ENCODE peak calls at places on chromosomes 11 and 22, in eight cellular contexts. C is GM23338, G is A549, S is GM12878, A is SK-N-SH, W is HCT116, H is K562, V is Panc1. U is an unnamed sample.

GRCh38 chr11:111445586-111445985 is 66.5 kb upstream of the POU2AF1 start:
- DNase-seq in C (no peak), G (no peak), S (no peak), A (no peak), W (no peak), H (no peak), V (no peak), U (no peak)

GRCh38 chr22:21761086-21761485 is 25.5 kb upstream of the YPEL1 start:
- DNase-seq in C (no peak), G (no peak), S (no peak), A (no peak), W (no peak), H (no peak), V (no peak), U (no peak)

GRCh38 chr11:117919326-117920275 is 9.6 kb downstream of the TMPRSS13 start:
- DNase-seq in C (no peak), G (no peak), S (no peak), A (no peak), W (no peak), H (no peak), V (no peak), U (no peak)

GRCh38 chr11:10263929-10264328 is 30.1 kb downstream of the SBF2 start:
- DNase-seq in C (no peak), G (no peak), S (no peak), A (no peak), W (no peak), H (no peak), V (no peak), U (no peak)

GRCh38 chr11:86735462-86736302 is 63.3 kb upstream of the ME3 start:
- DNase-seq in C (no peak), G (peak; percentile 66), S (no peak), A (no peak), W (no peak), H (no peak), V (peak; percentile 90), U (no peak)

GRCh38 chr11:78796956-78797355 is 222.3 kb upstream of the NARS2 start:
- DNase-seq in C (no peak), G (no peak), S (no peak), A (no peak), W (no peak), H (no peak), V (peak; percentile 52), U (no peak)

GRCh38 chr22:49623176-49623575 is 204.5 kb downstream of the BRD1 start:
- DNase-seq in C (no peak), G (no peak), S (no peak), A (no peak), W (no peak), H (no peak), V (no peak), U (no peak)

GRCh38 chr11:27282141-27282590 is 80.8 kb downstream of the CCDC34 start:
- DNase-seq in C (no peak), G (no peak), S (no peak), A (no peak), W (no peak), H (no peak), V (no peak), U (no peak)

GRCh38 chr11:82942376-82942775 is 40.8 kb downstream of the DDIAS start:
- DNase-seq in C (no peak), G (no peak), S (no peak), A (no peak), W (no peak), H (no peak), V (no peak), U (no peak)

GRCh38 chr11:7666292-7666866 is 6.9 kb downstream of the CYB5R2 start:
- DNase-seq in C (no peak), G (no peak), S (no peak), A (no peak), W (no peak), H (no peak), V (no peak), U (no peak)

GRCh38 chr22:30770716-30771115 is 76.0 kb downstream of the OSBP2 start:
- DNase-seq in C (no peak), G (no peak), S (no peak), A (no peak), W (no peak), H (no peak), V (no peak), U (no peak)

GRCh38 chr22:30763815-30764686 is 69.4 kb downstream of the OSBP2 start:
- DNase-seq in C (peak; percentile 92), G (peak; percentile 59), S (no peak), A (peak; percentile 72), W (peak; percentile 59), H (peak; percentile 57), V (no peak), U (peak; percentile 49)

GRCh38 chr22:30767656-30768055 is 73.0 kb downstream of the OSBP2 start:
- DNase-seq in C (no peak), G (no peak), S (no peak), A (no peak), W (no peak), H (no peak), V (no peak), U (no peak)
- H3K4me3 ChIP-seq in C (no peak overlapping the region), G (no peak overlapping the region), S (no peak overlapping the region), A (no peak overlapping the region), W (no peak overlapping the region), H (no peak overlapping the region), V (no peak overlapping the region), U (no peak overlapping the region)

DNA sequence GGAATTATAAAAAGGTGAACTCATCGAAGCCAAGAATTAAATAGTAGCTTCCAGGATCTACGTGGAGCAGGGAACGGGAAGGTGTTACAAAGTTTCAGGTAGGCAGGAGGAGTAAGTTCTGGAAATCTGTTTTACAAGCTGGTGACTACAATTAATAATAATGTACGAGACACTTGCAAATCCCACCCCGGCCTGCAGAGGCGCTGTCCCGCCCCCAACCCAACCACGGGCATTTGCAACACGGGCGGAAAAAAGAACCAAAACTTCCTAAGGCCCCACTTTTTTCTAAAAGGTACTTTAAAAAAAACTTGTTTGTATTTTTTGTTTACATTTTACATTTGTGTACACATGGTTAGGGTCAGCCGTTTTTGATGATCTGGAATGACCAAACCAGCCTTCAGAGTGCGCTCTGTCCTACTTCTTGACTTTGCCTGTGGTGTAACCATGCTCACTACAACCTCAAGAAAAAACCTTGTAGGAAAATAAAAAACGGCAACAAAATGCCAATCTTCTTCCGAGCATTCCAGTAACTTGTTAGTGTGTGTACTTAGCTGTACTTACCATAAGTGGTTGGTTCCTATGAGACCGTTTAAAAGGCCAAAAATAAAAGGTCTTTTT is 449.6 kb upstream of the B3GAT1 start:
- DNase-seq in C (peak; percentile 44), G (no peak), S (no peak), A (no peak), W (no peak), H (peak; percentile 68), V (no peak), U (no peak)
- TF ChIP-seq CTCF in C (peak; percentile 63), G (no peak), S (peak; percentile 7), A (no peak), W (peak; percentile 63), H (peak; percentile 46), V (peak; percentile 77), U (peak; percentile 7)

DNA sequence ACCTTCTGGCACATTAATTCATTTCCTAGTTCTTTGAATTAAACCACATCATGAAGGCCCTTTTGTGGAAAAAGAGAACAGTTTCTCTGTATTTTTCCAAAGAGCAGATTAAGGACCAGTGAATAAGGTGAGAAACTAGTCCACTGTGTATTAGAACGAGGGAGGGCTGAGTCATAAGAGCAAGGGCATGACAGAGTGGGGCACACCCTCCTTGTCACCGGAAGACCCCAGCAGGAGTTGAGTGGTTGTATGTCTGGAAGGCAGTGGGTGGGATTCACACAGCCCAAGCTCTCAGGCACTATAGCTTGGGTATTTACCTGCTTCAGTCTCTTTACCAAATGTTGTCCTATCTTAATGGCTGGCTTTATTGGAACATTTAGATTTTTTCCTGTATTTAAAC is 86.8 kb downstream of the BMAL1 start:
- DNase-seq in C (no peak), G (no peak), S (no peak), A (no peak), W (no peak), H (no peak), V (no peak), U (no peak)
- TF ChIP-seq REST in C (no peak), G (no peak), S (no peak), A (no peak), W (no peak), H (no peak), V (no peak), U (no peak)

GRCh38 chr22:44026630-44027511 is 2.8 kb downstream of the PARVB start:
- DNase-seq in C (no peak), G (no peak), S (peak; percentile 89), A (no peak), W (no peak), H (peak; percentile 41), V (peak; percentile 38), U (peak; percentile 94)
- H3K4me3 ChIP-seq in C (no peak overlapping the region), G (no peak overlapping the region), S (peak overlapping the region; percentile 78), A (no peak overlapping the region), W (no peak overlapping the region), H (peak overlapping the region; percentile 69), V (peak overlapping the region; percentile 49), U (peak overlapping the region; percentile 59)

U was measured in HL-60.